ENCODE peak calls at places on chromosomes 16 and 17, in six cellular contexts. M is left lung; Q is HT-29; T is HEK293T; C is stimulated activated CD4-positive, alpha-beta T cell treated with anti-CD3 and anti-CD28 coated beads, Interleukin-1b, Interleukin-23, amount 100 ng/mL, for 1 hour; D is activated gamma-delta T cell treated with anti-CD3 and anti-CD28 coated beads, Interleukin-2, amount 50 U/mL, for 16 hours. U is an unnamed sample.
A peak's percentile ranks its signal among the peaks of the same experiment; 100 is the strongest.

GRCh38 chr16:12529582-12529981 is 274.1 kb downstream of the CPPED1 start:
- DNase-seq in D (no peak), M (no peak), T (no peak), Q (no peak), C (no peak), U (no peak)

GRCh38 chr16:4318171-4318910 is 2.5 kb downstream of the GLIS2 start:
- DNase-seq in Q (no peak), M (no peak), D (no peak), T (no peak), C (no peak), U (no peak)

GRCh38 chr17:45784293-45784582 is at the start of gene CRHR1:
- DNase-seq in Q (no peak), T (no peak), C (no peak), D (no peak), M (no peak), U (no peak)

GRCh38 chr17:57931488-57932137 is 23.6 kb downstream of the CUEDC1 start:
- DNase-seq in T (no peak), M (no peak), C (no peak), D (no peak), Q (no peak), U (no peak)

GRCh38 chr16:12570046-12570618 is 233.6 kb downstream of the CPPED1 start:
- DNase-seq in T (no peak), Q (no peak), D (no peak), M (no peak), C (no peak), U (no peak)

GRCh38 chr17:49353607-49354006 is 8.4 kb downstream of the ZNF652 start:
- DNase-seq in T (no peak), Q (no peak), D (no peak), C (no peak), M (no peak), U (no peak)

GRCh38 chr16:74271879-74272278 is 24.7 kb upstream of the PSMD7 start:
- DNase-seq in T (no peak), D (no peak), M (no peak), C (no peak), Q (no peak), U (no peak)

GRCh38 chr17:17376362-17376761 is 73.2 kb downstream of the NT5M start:
- DNase-seq in T (no peak), Q (no peak), C (no peak), D (no peak), M (no peak), U (no peak)

GRCh38 chr17:44919885-44920564 is 4.7 kb upstream of the GFAP start:
- DNase-seq in Q (peak; percentile 76), T (peak; percentile 84), M (peak; percentile 79), C (peak; percentile 22), D (peak; percentile 26), U (peak; percentile 77)

GRCh38 chr17:72126575-72127486 is 6.0 kb downstream of the SOX9 start:
- DNase-seq in Q (peak; percentile 67), D (no peak), T (peak; percentile 16), M (no peak), C (no peak), U (no peak)

GRCh38 chr17:9339958-9340357 is 235.7 kb downstream of the STX8 start:
- DNase-seq in T (no peak), Q (no peak), D (no peak), C (no peak), M (no peak), U (no peak)

GRCh38 chr17:56172517-56172982 is 19.3 kb downstream of the ANKFN1 start:
- DNase-seq in D (no peak), M (peak; percentile 46), C (no peak), Q (peak; percentile 18), T (no peak), U (no peak)

U was measured in erythroblast.